ENCODE peak calls at places on chromosomes 16 and 17, in four cellular contexts. H is mesothelial cell of epicardium; W is CD4-positive, alpha-beta T cell; V is mammary epithelial cell. E is an unnamed sample.

GRCh38 chr17:33218657-33219298 is 74.3 kb downstream of the ASIC2 start:
- DNase-seq in V (no peak), W (no peak), H (no peak), E (no peak)

GRCh38 chr17:8173871-8174322 is 2.3 kb downstream of the TMEM107 start:
- DNase-seq in W (no peak), H (no peak), V (no peak), E (no peak)

GRCh38 chr16:64174327-64174726 is 947.5 kb downstream of the CDH11 start:
- DNase-seq in H (no peak), V (no peak), W (no peak), E (no peak)

GRCh38 chr17:72165202-72165972 is 44.6 kb downstream of the SOX9 start:
- DNase-seq in H (no peak), V (no peak), W (no peak), E (no peak)

GRCh38 chr16:66740010-66740409 is 11.4 kb downstream of the DYNC1LI2 start:
- DNase-seq in H (no peak), W (no peak), V (peak), E (no peak)

GRCh38 chr17:35116845-35117244 is 2.8 kb downstream of the RAD51D start:
- DNase-seq in W (no peak), H (no peak), V (no peak), E (no peak)

GRCh38 chr17:66737524-66737923 is 97.4 kb upstream of the CACNG5 start:
- DNase-seq in W (no peak), V (no peak), H (no peak), E (no peak)

GRCh38 chr17:50498021-50498874 is 10.0 kb upstream of the MYCBPAP start:
- DNase-seq in H (no peak), V (peak), W (no peak), E (no peak)

GRCh38 chr17:39364236-39365025 is 37.0 kb downstream of the FBXL20 start:
- DNase-seq in V (no peak), W (no peak), H (no peak), E (no peak)

GRCh38 chr17:19566176-19566575 is 32.5 kb downstream of the SLC47A1 start:
- DNase-seq in H (no peak), V (no peak), W (no peak), E (no peak)

GRCh38 chr16:50473375-50473945 is 74.7 kb upstream of the NKD1 start:
- DNase-seq in V (peak), H (no peak), W (no peak), E (no peak)

GRCh38 chr17:50459081-50459676 is 9.5 kb downstream of the CHAD start:
- DNase-seq in V (peak), W (no peak), H (no peak), E (no peak)

GRCh38 chr17:16938496-16939270 is 33.2 kb downstream of the TNFRSF13B start:
- DNase-seq in W (no peak), V (no peak), H (no peak), E (peak)

GRCh38 chr17:35244345-35245195 is 1.7 kb downstream of the SLFN5 start:
- DNase-seq in V (peak), W (peak), H (no peak), E (peak)

GRCh38 chr17:41972571-41973411 is 6.2 kb downstream of the CNP start:
- DNase-seq in V (no peak), H (no peak), W (no peak), E (no peak)

GRCh38 chr17:57349533-57350227 is 93.4 kb downstream of the MSI2 start:
- DNase-seq in W (no peak), H (no peak), V (no peak), E (no peak)

GRCh38 chr16:66653581-66654350 is 42.8 kb downstream of the CMTM4 start:
- DNase-seq in H (no peak), V (no peak), W (no peak), E (no peak)

GRCh38 chr17:78735832-78736525 is 46.1 kb downstream of the CYTH1 start:
- DNase-seq in V (peak), H (no peak), W (no peak), E (no peak)

GRCh38 chr17:81510798-81511549 is 1.6 kb downstream of the ACTG1 start:
- DNase-seq in W (peak), H (no peak), V (no peak), E (peak)

GRCh38 chr16:52634101-52634500 is 87.2 kb upstream of the TOX3 start:
- DNase-seq in W (no peak), V (no peak), H (no peak), E (no peak)

GRCh38 chr16:47987136-47987535 is 168.7 kb downstream of the ABCC12 start:
- DNase-seq in V (peak), W (no peak), H (no peak), E (no peak)

GRCh38 chr16:82345318-82345717 is 175.3 kb upstream of the MPHOSPH6 start:
- DNase-seq in W (no peak), V (no peak), H (no peak), E (no peak)

GRCh38 chr17:56635640-56636039 is 42.1 kb downstream of the NOG start:
- DNase-seq in W (no peak), V (peak), H (no peak), E (no peak)

GRCh38 chr16:649646-650045 is 481 bp downstream of the WDR90 start:
- DNase-seq in H (no peak), V (no peak), W (no peak), E (no peak)

GRCh38 chr16:49756971-49757743 is 98.8 kb downstream of the ZNF423 start:
- DNase-seq in V (no peak), W (no peak), H (no peak), E (no peak)

GRCh38 chr17:35537569-35538209 is at the start of gene SLFN12L:
- DNase-seq in V (no peak), H (no peak), W (no peak), E (no peak)

GRCh38 chr17:4229627-4230026 is 34.2 kb downstream of the ANKFY1 start:
- DNase-seq in W (no peak), H (no peak), V (peak), E (no peak)

GRCh38 chr17:82642022-82642421 is 6.2 kb downstream of the WDR45B start:
- DNase-seq in H (no peak), V (no peak), W (no peak), E (no peak)
- TF ChIP-seq CTCF in H (no peak), V (no peak), W (no peak), E (no peak)

GRCh38 chr17:77632619-77633018 is 325.9 kb upstream of the TNRC6C start:
- DNase-seq in W (no peak), H (no peak), V (no peak), E (no peak)

GRCh38 chr17:77637807-77638182 is 320.7 kb upstream of the TNRC6C start:
- DNase-seq in H (no peak), W (no peak), V (no peak), E (no peak)

GRCh38 chr17:77636835-77637806 is 321.4 kb upstream of the TNRC6C start:
- DNase-seq in H (no peak), V (no peak), W (no peak), E (no peak)

GRCh38 chr17:77634710-77635109 is 323.8 kb upstream of the TNRC6C start:
- DNase-seq in V (no peak), W (no peak), H (no peak), E (no peak)

GRCh38 chr17:77635176-77635575 is 323.3 kb upstream of the TNRC6C start:
- DNase-seq in H (no peak), W (no peak), V (no peak), E (no peak)
- TF ChIP-seq CTCF in H (no peak), W (no peak), V (no peak), E (no peak)

GRCh38 chr16:20355114-20355782 is 2.7 kb upstream of the UMOD start:
- DNase-seq in H (no peak), V (no peak), W (no peak), E (no peak)

GRCh38 chr16:20363191-20363590 is 10.7 kb upstream of the UMOD start:
- DNase-seq in V (no peak), H (no peak), W (no peak), E (no peak)

GRCh38 chr16:20364051-20364450 is 11.5 kb upstream of the UMOD start:
- DNase-seq in V (no peak), H (no peak), W (no peak), E (no peak)

GRCh38 chr16:20359997-20360396 is 7.5 kb upstream of the UMOD start:
- DNase-seq in W (no peak), H (no peak), V (no peak), E (no peak)
- TF ChIP-seq CTCF in W (no peak), H (no peak), V (no peak), E (no peak)

DNA sequence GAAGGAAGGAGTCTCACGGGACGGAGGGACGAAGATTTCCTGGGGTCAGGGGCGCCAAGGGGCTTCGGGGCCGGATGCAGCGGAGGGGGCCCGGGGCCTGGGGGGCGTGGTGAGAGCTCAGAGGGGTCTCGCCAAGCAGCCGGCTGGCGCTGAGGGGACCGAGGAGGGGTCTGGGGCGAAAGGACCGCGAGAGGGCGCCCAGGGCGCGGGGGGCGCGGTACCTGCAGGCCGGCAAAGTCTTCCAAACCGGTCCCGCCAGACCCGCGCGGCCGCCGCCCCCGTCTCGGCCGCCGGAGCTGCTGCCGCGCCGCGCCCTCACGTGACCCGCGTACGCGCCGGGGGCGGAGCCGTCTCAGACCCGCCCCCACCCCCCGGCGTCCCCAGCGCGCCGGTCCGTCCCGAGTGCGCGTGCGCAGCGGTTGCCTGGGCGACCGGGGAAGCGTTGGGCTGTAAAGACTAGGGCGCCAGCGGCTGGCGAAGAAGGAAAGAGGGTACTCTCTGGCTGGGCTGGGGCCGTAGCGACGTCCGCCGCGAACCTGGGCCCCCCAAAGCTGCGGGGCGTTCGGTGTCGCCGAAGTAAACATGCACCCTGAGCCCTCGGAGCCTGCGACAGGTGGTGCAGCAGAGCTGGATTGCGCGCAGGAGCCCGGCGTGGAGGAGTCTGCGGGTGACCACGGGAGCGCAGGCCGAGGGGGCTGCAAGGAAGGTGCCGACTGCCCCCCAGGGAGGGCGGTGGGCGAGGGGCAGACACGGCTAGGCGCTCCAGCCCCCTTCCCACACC is at the start of the genes DNAAF1 and HSDL1:
- DNase-seq in V (peak), W (peak), H (peak), E (peak)
- TF ChIP-seq CTCF in V (no peak), W (no peak), H (no peak), E (no peak)

DNA sequence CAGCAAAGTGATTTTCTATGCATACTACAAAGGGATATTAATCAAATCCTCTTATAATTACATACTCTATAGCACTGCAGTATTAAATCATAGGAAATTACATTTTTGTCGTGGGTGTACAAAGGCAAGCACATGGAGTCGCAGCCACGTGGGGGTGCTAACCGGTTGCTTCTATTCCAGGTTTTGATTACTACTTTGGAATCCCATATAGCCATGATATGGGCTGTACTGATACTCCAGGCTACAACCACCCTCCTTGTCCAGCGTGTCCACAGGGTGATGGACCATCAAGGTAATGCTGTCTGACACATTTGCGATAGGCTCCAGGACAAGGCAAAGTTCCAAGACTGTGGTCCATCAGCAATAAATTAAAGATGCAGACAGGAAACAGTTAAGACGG is 60.1 kb downstream of the ARSG start:
- DNase-seq in V (no peak), W (no peak), H (no peak), E (no peak)
- TF ChIP-seq CTCF in V (no peak), W (no peak), H (no peak), E (no peak)

GRCh38 chr17:75012320-75013076 is at the start of gene MRPL58:
- DNase-seq in V (peak), W (peak), H (peak), E (peak)
- TF ChIP-seq CTCF in V (peak), W (peak), H (peak), E (peak)

DNA sequence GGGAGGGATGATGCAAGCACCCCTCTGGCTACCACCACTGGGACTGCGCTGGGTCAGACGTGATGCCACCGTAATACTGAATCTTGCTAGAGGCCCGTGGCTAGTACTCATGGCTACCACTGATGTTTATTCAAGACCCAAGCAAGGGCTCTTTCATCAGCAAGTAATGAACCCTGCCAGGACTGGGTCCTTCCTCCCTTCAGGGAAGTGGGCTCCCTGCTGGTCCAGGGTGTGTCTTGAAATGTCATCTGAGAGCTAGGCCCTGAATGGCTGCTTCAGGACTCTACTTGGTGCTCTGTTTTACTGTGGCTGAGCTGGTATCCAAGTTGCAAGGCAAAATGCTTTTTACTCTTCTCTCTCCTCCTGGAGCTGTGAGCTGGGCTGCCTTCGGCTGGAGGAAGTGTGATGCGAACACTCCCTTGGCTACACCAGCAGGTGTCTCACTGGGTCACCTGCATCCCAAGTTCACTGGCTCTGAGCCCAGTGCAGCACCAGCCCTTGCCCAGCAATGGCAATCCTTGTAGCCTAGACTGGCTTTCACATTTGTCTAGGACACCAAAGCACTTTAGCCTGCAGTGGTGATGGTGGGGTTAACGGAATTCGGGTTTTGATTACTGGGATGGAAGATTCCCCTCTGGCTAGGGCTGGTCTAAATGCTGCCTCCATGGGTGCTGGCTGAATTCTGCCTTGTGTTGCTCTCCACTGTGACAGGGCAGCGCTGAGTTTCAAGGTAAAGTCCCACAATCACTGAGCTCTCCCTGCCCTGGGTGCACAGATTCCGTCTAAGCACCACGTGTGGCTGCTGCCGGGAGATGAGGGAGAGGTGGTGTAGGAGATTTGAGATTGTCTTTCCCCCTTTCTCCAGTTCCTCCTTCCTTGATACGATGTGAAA is 98.6 kb downstream of the USP22 start:
- DNase-seq in H (no peak), V (peak), W (no peak), E (no peak)
- TF ChIP-seq CTCF in H (no peak), V (peak), W (no peak), E (no peak)

DNA sequence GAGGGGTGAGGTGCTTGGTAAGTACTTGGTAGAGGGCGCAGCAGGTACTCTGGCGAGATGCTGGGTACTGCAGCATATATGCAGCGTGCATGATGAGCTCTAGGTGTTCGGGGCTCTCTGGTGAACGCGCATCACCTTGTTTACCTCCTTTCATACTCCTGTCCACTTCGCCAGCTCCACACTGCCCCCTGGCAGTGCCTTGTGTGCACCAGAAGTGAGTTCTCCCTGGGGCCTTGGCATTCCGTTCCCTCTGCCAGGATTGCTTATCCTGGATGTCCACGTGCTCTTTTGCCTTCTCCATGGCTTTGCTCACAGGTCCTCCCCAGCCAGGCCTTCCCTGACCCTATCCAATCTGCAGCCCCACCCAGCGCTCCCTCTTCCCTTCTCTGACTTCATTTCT is 154.2 kb downstream of the MRM1 start:
- DNase-seq in W (peak), V (peak), H (no peak), E (peak)
- TF ChIP-seq CTCF in W (peak), V (peak), H (no peak), E (peak)

GRCh38 chr17:64240261-64240740 is 22.8 kb downstream of the TEX2 start:
- DNase-seq in W (no peak), H (no peak), V (peak), E (no peak)
- TF ChIP-seq CTCF in W (no peak), H (no peak), V (peak), E (no peak)

GRCh38 chr17:64084086-64084939 is 45.6 kb downstream of the ERN1 start:
- DNase-seq in H (no peak), V (peak), W (no peak), E (no peak)

GRCh38 chr17:64083571-64084085 is 46.3 kb downstream of the ERN1 start:
- DNase-seq in H (no peak), W (no peak), V (no peak), E (no peak)

GRCh38 chr17:64083093-64083492 is 46.9 kb downstream of the ERN1 start:
- DNase-seq in W (no peak), H (no peak), V (no peak), E (no peak)

GRCh38 chr17:64080174-64080618 is 49.7 kb downstream of the ERN1 start:
- DNase-seq in H (no peak), V (no peak), W (no peak), E (no peak)

GRCh38 chr17:64081802-64082799 is 47.8 kb downstream of the ERN1 start:
- DNase-seq in H (no peak), W (peak), V (peak), E (no peak)
- TF ChIP-seq CTCF in H (no peak), W (peak), V (no peak), E (no peak)

E was measured in natural killer cell.